ENCODE peak calls at places on chromosomes 12 and 14, in five cellular contexts. One of them, this sample, is unnamed.

GRCh38 chr14:98177551-98177950 is 1094.4 kb downstream of the BCL11B start:
- DNase-seq in fibroblast of the aortic adventitia: no peak
- DNase-seq in progenitor cell of endocrine pancreas: no peak
- DNase-seq in adrenal gland: no peak
- DNase-seq in brain microvascular endothelial cell: no peak
- DNase-seq in this sample: no peak

GRCh38 chr12:53867216-53868012 is 71.2 kb upstream of the HOXC13 start:
- DNase-seq in brain microvascular endothelial cell: no peak
- DNase-seq in adrenal gland: no peak
- DNase-seq in fibroblast of the aortic adventitia: no peak
- DNase-seq in progenitor cell of endocrine pancreas: no peak
- DNase-seq in this sample: no peak

GRCh38 chr12:113762155-113762848 is 203.8 kb downstream of the RBM19 start:
- DNase-seq in progenitor cell of endocrine pancreas: no peak
- DNase-seq in brain microvascular endothelial cell: no peak
- DNase-seq in adrenal gland: no peak
- DNase-seq in fibroblast of the aortic adventitia: no peak
- DNase-seq in this sample: no peak

GRCh38 chr12:49777800-49778748 is 36.7 kb downstream of the TMBIM6 start:
- DNase-seq in brain microvascular endothelial cell: no peak
- DNase-seq in fibroblast of the aortic adventitia: peak; percentile 34
- DNase-seq in adrenal gland: peak; percentile 47
- DNase-seq in progenitor cell of endocrine pancreas: peak; percentile 71
- DNase-seq in this sample: peak; percentile 20

GRCh38 chr12:10001141-10001778 is 2.3 kb upstream of the CLEC1B start:
- DNase-seq in progenitor cell of endocrine pancreas: no peak
- DNase-seq in brain microvascular endothelial cell: no peak
- DNase-seq in adrenal gland: no peak
- DNase-seq in fibroblast of the aortic adventitia: no peak
- DNase-seq in this sample: no peak

GRCh38 chr12:95859344-95859816 is 628 bp downstream of the SNRPF start:
- DNase-seq in brain microvascular endothelial cell: peak; percentile 16
- DNase-seq in adrenal gland: no peak
- DNase-seq in progenitor cell of endocrine pancreas: no peak
- DNase-seq in fibroblast of the aortic adventitia: no peak
- DNase-seq in this sample: peak; percentile 34

GRCh38 chr12:109736552-109737108 is 23.0 kb downstream of the FAM222A start:
- DNase-seq in progenitor cell of endocrine pancreas: peak; percentile 67
- DNase-seq in brain microvascular endothelial cell: peak; percentile 65
- DNase-seq in adrenal gland: peak; percentile 59
- DNase-seq in fibroblast of the aortic adventitia: peak; percentile 47
- DNase-seq in this sample: peak; percentile 42

GRCh38 chr12:15851919-15852318 is 30.3 kb upstream of the STRAP start:
- DNase-seq in fibroblast of the aortic adventitia: no peak
- DNase-seq in adrenal gland: no peak
- DNase-seq in progenitor cell of endocrine pancreas: no peak
- DNase-seq in brain microvascular endothelial cell: no peak
- DNase-seq in this sample: no peak

GRCh38 chr14:34368115-34368970 is 93.7 kb downstream of the SPTSSA start:
- DNase-seq in brain microvascular endothelial cell: no peak
- DNase-seq in fibroblast of the aortic adventitia: peak; percentile 89
- DNase-seq in adrenal gland: no peak
- DNase-seq in progenitor cell of endocrine pancreas: no peak
- DNase-seq in this sample: peak; percentile 92

GRCh38 chr14:65927871-65928270 is 515.3 kb downstream of the FUT8 start:
- DNase-seq in adrenal gland: no peak
- DNase-seq in brain microvascular endothelial cell: no peak
- DNase-seq in fibroblast of the aortic adventitia: no peak
- DNase-seq in progenitor cell of endocrine pancreas: peak; percentile 28
- DNase-seq in this sample: no peak

GRCh38 chr12:98939350-98939749 is 294.3 kb downstream of the APAF1 start:
- DNase-seq in brain microvascular endothelial cell: peak; percentile 44
- DNase-seq in adrenal gland: no peak
- DNase-seq in progenitor cell of endocrine pancreas: no peak
- DNase-seq in fibroblast of the aortic adventitia: peak; percentile 50
- DNase-seq in this sample: peak; percentile 63

GRCh38 chr12:28378749-28379148 is 188.5 kb downstream of the CCDC91 start:
- DNase-seq in adrenal gland: no peak
- DNase-seq in brain microvascular endothelial cell: peak; percentile 14
- DNase-seq in progenitor cell of endocrine pancreas: no peak
- DNase-seq in fibroblast of the aortic adventitia: peak; percentile 99
- DNase-seq in this sample: peak; percentile 11

GRCh38 chr14:22391908-22392307 is 197.1 kb downstream of the DAD1 start:
- DNase-seq in progenitor cell of endocrine pancreas: peak; percentile 25
- DNase-seq in brain microvascular endothelial cell: peak; percentile 72
- DNase-seq in fibroblast of the aortic adventitia: peak; percentile 74
- DNase-seq in adrenal gland: peak; percentile 44
- DNase-seq in this sample: peak; percentile 70

GRCh38 chr12:47900480-47901129 is 4.2 kb downstream of the VDR start:
- DNase-seq in fibroblast of the aortic adventitia: no peak
- DNase-seq in adrenal gland: no peak
- DNase-seq in brain microvascular endothelial cell: no peak
- DNase-seq in progenitor cell of endocrine pancreas: no peak
- DNase-seq in this sample: no peak
- TF ChIP-seq CTCF in fibroblast of the aortic adventitia: no peak
- TF ChIP-seq CTCF in adrenal gland: no peak
- TF ChIP-seq CTCF in brain microvascular endothelial cell: no peak
- TF ChIP-seq CTCF in progenitor cell of endocrine pancreas: peak; percentile 30
- TF ChIP-seq CTCF in this sample: no peak

GRCh38 chr14:68926236-68926635 is 52.9 kb downstream of the ACTN1 start:
- DNase-seq in brain microvascular endothelial cell: no peak
- DNase-seq in fibroblast of the aortic adventitia: no peak
- DNase-seq in progenitor cell of endocrine pancreas: no peak
- DNase-seq in adrenal gland: no peak
- DNase-seq in this sample: no peak
- TF ChIP-seq CTCF in brain microvascular endothelial cell: peak; percentile 77
- TF ChIP-seq CTCF in fibroblast of the aortic adventitia: peak; percentile 30
- TF ChIP-seq CTCF in progenitor cell of endocrine pancreas: peak; percentile 28
- TF ChIP-seq CTCF in adrenal gland: no peak
- TF ChIP-seq CTCF in this sample: no peak

DNA sequence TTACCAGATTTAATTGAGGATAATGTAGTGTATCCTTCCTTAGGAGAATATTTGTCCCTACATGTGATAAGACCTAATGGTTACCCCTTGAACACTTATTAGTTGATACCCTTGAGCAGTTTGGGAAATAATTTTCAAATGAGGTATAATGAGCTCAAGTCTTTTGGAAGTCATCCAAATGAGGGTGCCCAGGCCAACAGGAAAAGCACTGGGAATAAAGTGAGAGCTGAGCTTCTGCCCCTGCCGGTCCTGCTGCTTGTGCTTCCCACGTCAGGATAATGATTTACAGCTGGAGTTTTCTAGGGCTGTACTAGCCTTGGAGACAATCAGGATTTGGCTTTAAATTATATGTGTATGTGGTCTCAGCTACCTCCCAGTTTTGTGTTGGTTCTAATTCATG is 178.8 kb upstream of the FRMD6 start:
- DNase-seq in fibroblast of the aortic adventitia: peak; percentile 32
- DNase-seq in progenitor cell of endocrine pancreas: no peak
- DNase-seq in brain microvascular endothelial cell: no peak
- DNase-seq in adrenal gland: no peak
- DNase-seq in this sample: no peak
- TF ChIP-seq CTCF in fibroblast of the aortic adventitia: no peak
- TF ChIP-seq CTCF in progenitor cell of endocrine pancreas: no peak
- TF ChIP-seq CTCF in brain microvascular endothelial cell: no peak
- TF ChIP-seq CTCF in adrenal gland: no peak
- TF ChIP-seq CTCF in this sample: no peak

GRCh38 chr12:69714542-69714941 is 15.4 kb upstream of the BEST3 start:
- DNase-seq in progenitor cell of endocrine pancreas: no peak
- DNase-seq in brain microvascular endothelial cell: no peak
- DNase-seq in adrenal gland: no peak
- DNase-seq in fibroblast of the aortic adventitia: no peak
- DNase-seq in this sample: no peak

GRCh38 chr12:69712826-69713225 is 13.7 kb upstream of the BEST3 start:
- DNase-seq in adrenal gland: no peak
- DNase-seq in fibroblast of the aortic adventitia: no peak
- DNase-seq in brain microvascular endothelial cell: no peak
- DNase-seq in progenitor cell of endocrine pancreas: no peak
- DNase-seq in this sample: no peak

GRCh38 chr12:69703146-69703642 is 4.1 kb upstream of the BEST3 start:
- DNase-seq in progenitor cell of endocrine pancreas: no peak
- DNase-seq in fibroblast of the aortic adventitia: no peak
- DNase-seq in brain microvascular endothelial cell: no peak
- DNase-seq in adrenal gland: no peak
- DNase-seq in this sample: no peak

GRCh38 chr12:69704357-69704756 is 5.3 kb upstream of the BEST3 start:
- DNase-seq in progenitor cell of endocrine pancreas: no peak
- DNase-seq in fibroblast of the aortic adventitia: no peak
- DNase-seq in adrenal gland: no peak
- DNase-seq in brain microvascular endothelial cell: no peak
- DNase-seq in this sample: no peak

DNA sequence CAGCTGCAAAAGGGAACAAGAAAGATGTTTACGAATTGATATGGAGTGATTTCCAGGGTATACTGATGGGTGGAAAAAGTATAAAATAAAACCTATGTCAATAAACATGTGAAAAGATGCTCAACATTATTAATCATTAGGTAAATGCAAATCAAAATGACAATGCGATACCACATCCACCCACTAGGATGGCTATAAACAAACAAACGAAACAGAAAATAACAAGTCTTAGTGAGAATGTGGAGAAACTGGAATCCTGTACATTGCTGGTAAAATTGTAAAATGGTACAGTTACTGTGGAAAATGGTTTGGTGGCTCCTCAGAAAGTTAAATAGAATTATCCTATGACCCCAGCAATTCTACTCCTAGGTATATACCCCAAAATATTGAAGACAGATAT is 9.5 kb upstream of the BEST3 start:
- DNase-seq in progenitor cell of endocrine pancreas: no peak
- DNase-seq in fibroblast of the aortic adventitia: no peak
- DNase-seq in adrenal gland: no peak
- DNase-seq in brain microvascular endothelial cell: no peak
- DNase-seq in this sample: no peak
- TF ChIP-seq CTCF in progenitor cell of endocrine pancreas: peak; percentile 40
- TF ChIP-seq CTCF in fibroblast of the aortic adventitia: peak; percentile 32
- TF ChIP-seq CTCF in adrenal gland: no peak
- TF ChIP-seq CTCF in brain microvascular endothelial cell: no peak
- TF ChIP-seq CTCF in this sample: peak; percentile 3

DNA sequence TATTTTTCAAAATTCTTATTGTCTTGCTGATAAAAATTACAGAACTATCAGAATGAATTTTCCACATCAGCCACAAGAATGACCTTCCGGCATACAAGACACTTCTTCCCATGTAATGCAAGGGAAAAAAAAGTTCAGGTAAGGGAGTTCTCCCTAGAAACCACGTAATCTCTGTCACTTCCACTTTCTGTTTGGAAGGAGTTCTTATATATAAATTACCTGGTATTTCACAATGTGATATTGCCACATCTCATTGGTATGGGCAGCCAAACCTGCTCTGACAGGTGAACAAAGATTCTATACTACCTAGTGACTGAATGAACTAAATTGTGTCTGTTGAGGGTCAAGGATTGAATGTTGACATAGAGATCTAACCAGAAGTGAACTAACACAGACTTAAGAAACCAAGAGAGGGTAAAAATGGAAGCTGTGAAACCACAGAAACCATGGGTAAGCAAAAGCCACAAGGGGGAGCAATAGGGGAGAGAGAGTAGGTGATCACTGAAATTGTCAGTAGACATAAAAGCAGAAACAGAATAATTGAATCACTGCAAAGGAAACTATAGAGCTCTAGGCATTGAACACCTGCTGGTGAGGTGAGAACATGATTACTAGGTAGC is 161.3 kb downstream of the RPL10L start:
- DNase-seq in fibroblast of the aortic adventitia: no peak
- DNase-seq in progenitor cell of endocrine pancreas: no peak
- DNase-seq in brain microvascular endothelial cell: peak; percentile 24
- DNase-seq in adrenal gland: no peak
- DNase-seq in this sample: no peak
- TF ChIP-seq CTCF in fibroblast of the aortic adventitia: no peak
- TF ChIP-seq CTCF in progenitor cell of endocrine pancreas: peak; percentile 51
- TF ChIP-seq CTCF in brain microvascular endothelial cell: peak; percentile 68
- TF ChIP-seq CTCF in adrenal gland: no peak
- TF ChIP-seq CTCF in this sample: no peak

DNA sequence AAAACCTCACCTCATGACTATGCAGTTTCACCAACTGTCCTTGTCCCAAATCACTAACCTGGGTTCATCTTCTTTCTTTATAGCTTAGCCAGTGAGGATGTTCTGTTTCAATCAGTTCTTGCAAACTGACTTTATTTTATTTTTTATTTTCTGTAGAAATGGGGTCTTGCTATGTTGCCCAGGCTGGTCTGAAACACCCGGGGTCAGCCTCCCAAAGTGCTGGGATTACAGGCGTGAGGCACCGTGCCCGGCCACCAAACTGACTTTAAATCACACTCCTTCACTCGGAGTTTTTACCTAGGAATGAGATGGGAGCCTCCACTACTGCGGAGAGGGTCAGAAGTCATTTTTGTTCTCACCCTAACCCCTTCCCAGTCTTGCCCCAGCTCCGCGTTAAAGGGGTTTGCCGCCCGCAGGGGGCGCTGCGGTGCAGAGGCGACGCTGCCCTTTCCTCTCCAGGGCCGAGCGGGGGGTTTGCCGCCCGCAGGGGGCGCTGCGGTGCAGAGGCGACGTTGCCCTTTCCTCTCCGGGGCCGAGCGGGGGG is 7.0 kb upstream of the B4GALNT3 start:
- DNase-seq in adrenal gland: peak; percentile 61
- DNase-seq in fibroblast of the aortic adventitia: no peak
- DNase-seq in brain microvascular endothelial cell: no peak
- DNase-seq in progenitor cell of endocrine pancreas: no peak
- DNase-seq in this sample: no peak
- TF ChIP-seq CTCF in adrenal gland: no peak
- TF ChIP-seq CTCF in fibroblast of the aortic adventitia: peak; percentile 47
- TF ChIP-seq CTCF in brain microvascular endothelial cell: peak; percentile 35
- TF ChIP-seq CTCF in progenitor cell of endocrine pancreas: no peak
- TF ChIP-seq CTCF in this sample: no peak

DNA sequence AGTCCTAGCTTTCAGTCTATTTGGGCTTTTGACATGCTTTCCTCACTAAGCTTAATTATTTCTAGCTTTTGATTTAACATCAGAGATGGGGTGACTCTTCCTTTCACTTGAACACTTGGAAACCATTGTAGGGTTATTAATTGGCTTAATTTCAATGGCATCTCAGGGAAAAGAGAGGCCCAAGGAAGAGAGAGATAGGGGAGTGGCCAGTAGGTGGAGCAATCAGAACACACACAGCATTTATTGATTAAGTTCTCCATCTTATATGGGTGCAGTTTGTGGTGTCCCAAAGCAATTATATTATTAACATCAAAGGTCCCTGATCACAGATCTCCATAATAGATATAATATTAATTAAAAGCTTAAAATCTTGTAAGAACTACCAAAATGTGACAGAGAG is 1466.1 kb upstream of the SEL1L start:
- DNase-seq in adrenal gland: no peak
- DNase-seq in fibroblast of the aortic adventitia: no peak
- DNase-seq in brain microvascular endothelial cell: no peak
- DNase-seq in progenitor cell of endocrine pancreas: no peak
- DNase-seq in this sample: no peak
- TF ChIP-seq CTCF in adrenal gland: no peak
- TF ChIP-seq CTCF in fibroblast of the aortic adventitia: no peak
- TF ChIP-seq CTCF in brain microvascular endothelial cell: peak; percentile 47
- TF ChIP-seq CTCF in progenitor cell of endocrine pancreas: peak; percentile 35
- TF ChIP-seq CTCF in this sample: peak; percentile 22